ENCODE peak calls at places on chromosomes 1 and 21, in five cellular contexts. One of them, this sample, is unnamed.
A peak's percentile ranks its signal among the peaks of the same experiment; 100 is the strongest.

GRCh38 chr1:17655922-17656321 is 99.2 kb upstream of the ACTL8 start:
- DNase-seq in cardiac muscle cell: no peak
- DNase-seq in IMR-90: no peak
- DNase-seq in AG04450: no peak
- DNase-seq in MM.1S: no peak
- DNase-seq in this sample: no peak

GRCh38 chr1:37676281-37677243 is 15.8 kb upstream of the CDCA8 start:
- DNase-seq in MM.1S: peak; percentile 75
- DNase-seq in IMR-90: no peak
- DNase-seq in AG04450: no peak
- DNase-seq in cardiac muscle cell: no peak
- DNase-seq in this sample: no peak

GRCh38 chr1:117616356-117616755 is 10.5 kb downstream of the TENT5C start:
- DNase-seq in IMR-90: no peak
- DNase-seq in MM.1S: peak; percentile 41
- DNase-seq in AG04450: no peak
- DNase-seq in cardiac muscle cell: no peak
- DNase-seq in this sample: no peak

GRCh38 chr1:187630653-187631380 is 802.1 kb downstream of the PLA2G4A start:
- DNase-seq in AG04450: no peak
- DNase-seq in IMR-90: no peak
- DNase-seq in MM.1S: no peak
- DNase-seq in cardiac muscle cell: no peak
- DNase-seq in this sample: no peak

GRCh38 chr1:201730611-201731010 is 98.3 kb upstream of the IPO9 start:
- DNase-seq in IMR-90: no peak
- DNase-seq in AG04450: no peak
- DNase-seq in cardiac muscle cell: no peak
- DNase-seq in MM.1S: no peak
- DNase-seq in this sample: no peak

GRCh38 chr1:12339861-12340557 is 110.2 kb downstream of the VPS13D start:
- DNase-seq in MM.1S: no peak
- DNase-seq in IMR-90: no peak
- DNase-seq in cardiac muscle cell: no peak
- DNase-seq in AG04450: no peak
- DNase-seq in this sample: no peak

GRCh38 chr1:193971595-193971994 is 785.2 kb upstream of the B3GALT2 start:
- DNase-seq in cardiac muscle cell: no peak
- DNase-seq in IMR-90: peak; percentile 61
- DNase-seq in MM.1S: no peak
- DNase-seq in AG04450: no peak
- DNase-seq in this sample: peak; percentile 59

GRCh38 chr1:220483700-220484099 is 44.2 kb upstream of the MARK1 start:
- DNase-seq in AG04450: no peak
- DNase-seq in cardiac muscle cell: no peak
- DNase-seq in MM.1S: no peak
- DNase-seq in IMR-90: no peak
- DNase-seq in this sample: no peak

GRCh38 chr21:42448683-42449082 is 45.0 kb downstream of the UBASH3A start:
- DNase-seq in cardiac muscle cell: no peak
- DNase-seq in MM.1S: no peak
- DNase-seq in IMR-90: no peak
- DNase-seq in AG04450: no peak
- DNase-seq in this sample: no peak

GRCh38 chr1:62230724-62231123 is 36.1 kb downstream of the L1TD1 start:
- DNase-seq in cardiac muscle cell: no peak
- DNase-seq in MM.1S: no peak
- DNase-seq in AG04450: no peak
- DNase-seq in IMR-90: peak; percentile 19
- DNase-seq in this sample: peak; percentile 92

GRCh38 chr1:6260961-6261614 is at the start of gene GPR153:
- DNase-seq in AG04450: no peak
- DNase-seq in MM.1S: peak; percentile 45
- DNase-seq in cardiac muscle cell: peak; percentile 77
- DNase-seq in IMR-90: no peak
- DNase-seq in this sample: no peak

GRCh38 chr1:46483597-46483996 is 6.0 kb upstream of the DMBX1 start:
- DNase-seq in AG04450: no peak
- DNase-seq in IMR-90: no peak
- DNase-seq in cardiac muscle cell: no peak
- DNase-seq in MM.1S: no peak
- DNase-seq in this sample: no peak

GRCh38 chr1:162040657-162041056 is 17.0 kb upstream of the OLFML2B start:
- DNase-seq in MM.1S: peak; percentile 55
- DNase-seq in IMR-90: peak; percentile 50
- DNase-seq in AG04450: no peak
- DNase-seq in cardiac muscle cell: peak; percentile 26
- DNase-seq in this sample: no peak

GRCh38 chr1:97980530-97980929 is 59.7 kb upstream of the DPYD start:
- DNase-seq in AG04450: no peak
- DNase-seq in cardiac muscle cell: no peak
- DNase-seq in IMR-90: no peak
- DNase-seq in MM.1S: no peak
- DNase-seq in this sample: no peak

GRCh38 chr1:176802316-176802715 is 339.3 kb downstream of the PAPPA2 start:
- DNase-seq in AG04450: no peak
- DNase-seq in IMR-90: no peak
- DNase-seq in cardiac muscle cell: no peak
- DNase-seq in MM.1S: no peak
- DNase-seq in this sample: no peak

GRCh38 chr1:176800978-176801552 is 338.1 kb downstream of the PAPPA2 start:
- DNase-seq in AG04450: no peak
- DNase-seq in cardiac muscle cell: peak; percentile 75
- DNase-seq in MM.1S: no peak
- DNase-seq in IMR-90: no peak
- DNase-seq in this sample: no peak

GRCh38 chr1:176801553-176802020 is 338.6 kb downstream of the PAPPA2 start:
- DNase-seq in MM.1S: no peak
- DNase-seq in cardiac muscle cell: peak; percentile 62
- DNase-seq in AG04450: no peak
- DNase-seq in IMR-90: no peak
- DNase-seq in this sample: no peak

GRCh38 chr1:176796583-176796982 is 333.6 kb downstream of the PAPPA2 start:
- DNase-seq in MM.1S: no peak
- DNase-seq in AG04450: no peak
- DNase-seq in cardiac muscle cell: no peak
- DNase-seq in IMR-90: no peak
- DNase-seq in this sample: no peak

DNA sequence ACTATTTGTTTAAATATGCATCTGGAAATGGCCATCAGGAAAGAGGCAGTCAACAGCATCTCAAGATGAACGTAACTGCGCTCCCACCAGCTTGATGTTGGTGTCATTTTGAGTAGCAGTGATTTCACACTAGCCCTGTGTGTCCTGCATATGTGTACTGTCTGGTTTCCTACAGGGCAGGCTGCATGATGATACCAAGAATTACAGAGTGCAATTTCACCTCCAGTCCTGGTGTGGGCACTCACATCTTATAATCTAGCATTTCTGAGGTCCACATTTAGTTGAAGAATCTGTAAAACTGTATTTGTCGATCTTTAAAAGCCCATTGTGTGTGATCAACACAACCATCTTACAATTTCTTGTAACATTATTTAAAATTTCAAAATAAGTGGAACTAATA is 336.4 kb downstream of the PAPPA2 start:
- DNase-seq in AG04450: no peak
- DNase-seq in MM.1S: no peak
- DNase-seq in IMR-90: no peak
- DNase-seq in cardiac muscle cell: no peak
- DNase-seq in this sample: no peak
- TF ChIP-seq CTCF in AG04450: no peak
- TF ChIP-seq CTCF in MM.1S: no peak
- TF ChIP-seq CTCF in IMR-90: no peak
- TF ChIP-seq CTCF in cardiac muscle cell: no peak
- TF ChIP-seq CTCF in this sample: no peak

GRCh38 chr1:56564615-56565014 is 14.7 kb downstream of the PLPP3 start:
- DNase-seq in AG04450: no peak
- DNase-seq in MM.1S: no peak
- DNase-seq in cardiac muscle cell: no peak
- DNase-seq in IMR-90: no peak
- DNase-seq in this sample: no peak
- H3K27ac ChIP-seq in AG04450: no peak overlapping the region
- H3K27ac ChIP-seq in MM.1S: no peak overlapping the region
- H3K27ac ChIP-seq in cardiac muscle cell: no peak overlapping the region
- H3K27ac ChIP-seq in IMR-90: no peak overlapping the region
- H3K27ac ChIP-seq in this sample: no peak overlapping the region

DNA sequence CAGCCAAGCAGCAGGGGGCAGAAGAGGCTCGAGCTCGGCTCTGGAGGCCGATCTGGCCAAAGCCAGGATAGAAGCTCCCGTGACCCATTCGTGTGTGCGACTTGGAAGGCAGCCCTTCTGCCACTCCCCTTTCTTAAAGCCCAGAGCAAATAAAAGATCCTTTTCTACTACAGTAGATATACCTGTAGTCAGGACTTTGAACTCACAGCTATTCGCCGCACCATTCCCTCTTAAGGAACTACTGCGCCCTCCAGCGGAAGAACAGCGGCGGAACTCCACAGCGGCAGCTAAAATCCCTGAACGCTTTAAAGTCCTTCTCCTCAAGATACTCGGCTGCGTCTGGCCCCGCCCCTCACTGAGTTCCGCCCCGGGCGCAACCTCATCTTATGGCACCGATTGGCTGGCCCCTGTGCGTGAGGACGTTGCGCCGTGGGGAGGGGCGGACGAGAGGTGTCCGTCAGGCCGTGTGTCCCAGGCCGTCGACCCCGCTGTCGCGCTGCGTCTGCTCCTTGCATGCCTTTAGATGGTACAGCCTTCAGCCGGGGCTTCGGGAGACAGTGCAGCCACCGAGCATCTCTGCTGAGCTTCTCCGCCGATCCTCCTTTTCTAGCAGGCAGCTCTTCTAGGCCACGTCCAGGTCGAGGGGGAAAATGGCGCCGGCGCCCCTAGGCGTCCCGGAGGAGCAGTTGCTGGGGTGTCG is at the start of gene LRIG2:
- DNase-seq in IMR-90: peak; percentile 97
- DNase-seq in MM.1S: peak; percentile 94
- DNase-seq in cardiac muscle cell: peak; percentile 99
- DNase-seq in AG04450: peak; percentile 92
- DNase-seq in this sample: peak; percentile 96
- TF ChIP-seq CTCF in IMR-90: peak; percentile 58
- TF ChIP-seq CTCF in MM.1S: peak; percentile 62
- TF ChIP-seq CTCF in cardiac muscle cell: peak; percentile 83
- TF ChIP-seq CTCF in AG04450: peak; percentile 88
- TF ChIP-seq CTCF in this sample: peak; percentile 94

DNA sequence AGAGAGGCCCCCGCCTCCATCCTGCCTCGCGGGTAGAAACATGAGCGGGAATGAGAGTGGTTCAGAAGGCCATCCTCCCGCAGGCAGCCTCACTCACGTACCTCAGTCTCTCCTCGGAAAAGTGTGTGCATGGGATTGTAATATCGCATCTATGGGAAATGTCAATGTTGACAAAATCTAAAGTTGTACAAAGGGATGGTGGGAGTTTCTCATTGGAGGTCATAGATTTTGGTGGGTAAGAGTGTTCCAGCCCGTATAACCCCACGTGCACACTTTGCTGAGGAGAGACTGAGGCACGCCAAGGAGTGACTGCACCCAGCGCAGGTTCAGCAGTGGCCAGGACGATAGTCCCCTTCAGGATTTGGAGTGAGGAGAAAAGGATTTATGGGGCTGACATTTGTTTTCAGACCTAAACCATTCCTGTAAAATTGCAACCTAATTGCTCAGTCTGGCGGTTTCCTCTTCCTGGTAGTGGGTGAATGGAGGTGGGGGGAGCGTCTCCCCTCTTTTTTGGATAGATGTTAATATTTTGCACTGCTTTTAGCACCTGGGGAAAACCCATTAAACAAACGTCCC is 59.6 kb downstream of the GALNT2 start:
- DNase-seq in MM.1S: no peak
- DNase-seq in cardiac muscle cell: no peak
- DNase-seq in IMR-90: no peak
- DNase-seq in AG04450: no peak
- DNase-seq in this sample: no peak
- H3K27ac ChIP-seq in MM.1S: no peak overlapping the region
- H3K27ac ChIP-seq in cardiac muscle cell: no peak overlapping the region
- H3K27ac ChIP-seq in IMR-90: no peak overlapping the region
- H3K27ac ChIP-seq in AG04450: no peak overlapping the region
- H3K27ac ChIP-seq in this sample: peak overlapping the region; percentile 69

GRCh38 chr1:115883240-115883639 is 42.3 kb upstream of the NHLH2 start:
- DNase-seq in IMR-90: no peak
- DNase-seq in AG04450: no peak
- DNase-seq in MM.1S: no peak
- DNase-seq in cardiac muscle cell: no peak
- DNase-seq in this sample: no peak

GRCh38 chr1:115874929-115875328 is 34.0 kb upstream of the NHLH2 start:
- DNase-seq in IMR-90: peak; percentile 47
- DNase-seq in AG04450: no peak
- DNase-seq in MM.1S: no peak
- DNase-seq in cardiac muscle cell: no peak
- DNase-seq in this sample: peak; percentile 44

GRCh38 chr1:115880981-115881672 is 40.2 kb upstream of the NHLH2 start:
- DNase-seq in IMR-90: no peak
- DNase-seq in AG04450: no peak
- DNase-seq in cardiac muscle cell: no peak
- DNase-seq in MM.1S: no peak
- DNase-seq in this sample: no peak

GRCh38 chr1:115877511-115877910 is 36.6 kb upstream of the NHLH2 start:
- DNase-seq in MM.1S: no peak
- DNase-seq in cardiac muscle cell: no peak
- DNase-seq in IMR-90: no peak
- DNase-seq in AG04450: no peak
- DNase-seq in this sample: peak; percentile 85

DNA sequence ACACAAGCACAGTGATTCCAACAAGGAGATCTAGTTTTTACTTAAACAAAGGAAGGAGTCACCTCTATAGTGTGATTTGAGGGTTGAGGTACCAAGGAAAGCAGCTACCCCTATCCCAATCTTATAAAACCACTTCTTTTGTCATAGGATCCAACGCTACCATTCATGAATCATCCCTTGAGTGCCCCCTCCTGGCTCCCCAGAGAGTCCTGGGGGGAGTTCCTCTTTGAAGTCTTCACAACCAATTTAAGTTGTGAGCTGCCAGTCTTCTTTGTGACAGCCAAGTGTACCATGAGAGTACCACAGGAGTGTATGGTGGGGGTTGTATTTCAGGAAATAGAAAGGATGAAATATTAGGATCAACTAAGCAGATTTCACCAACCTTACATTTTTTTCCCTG is 39.1 kb upstream of the NHLH2 start:
- DNase-seq in cardiac muscle cell: no peak
- DNase-seq in MM.1S: no peak
- DNase-seq in AG04450: no peak
- DNase-seq in IMR-90: no peak
- DNase-seq in this sample: no peak
- TF ChIP-seq CTCF in cardiac muscle cell: peak; percentile 7
- TF ChIP-seq CTCF in MM.1S: no peak
- TF ChIP-seq CTCF in AG04450: no peak
- TF ChIP-seq CTCF in IMR-90: no peak
- TF ChIP-seq CTCF in this sample: no peak

GRCh38 chr1:59018446-59018845 is 234.6 kb upstream of the JUN start:
- DNase-seq in IMR-90: no peak
- DNase-seq in MM.1S: no peak
- DNase-seq in cardiac muscle cell: no peak
- DNase-seq in AG04450: no peak
- DNase-seq in this sample: no peak
- H3K27ac ChIP-seq in IMR-90: no peak overlapping the region
- H3K27ac ChIP-seq in MM.1S: no peak overlapping the region
- H3K27ac ChIP-seq in cardiac muscle cell: no peak overlapping the region
- H3K27ac ChIP-seq in AG04450: no peak overlapping the region
- H3K27ac ChIP-seq in this sample: no peak overlapping the region